ENCODE peak calls at places on chromosomes 1 and 21, in four cellular contexts. X is stimulated activated effector memory CD8-positive, alpha-beta T cell treated with anti-CD3 and anti-CD28 coated beads, Interleukin-12 subunit alpha, Interleukin-12 subunit beta, amount 100 ng/mL, for 72 hours; Q is GM06990; B is CD8-positive, alpha-beta memory T cell. J is an unnamed sample.

GRCh38 chr1:90614872-90615271 is 102.2 kb downstream of the BARHL2 start:
- DNase-seq in X (no peak), Q (no peak), B (no peak), J (no peak)

GRCh38 chr21:28337319-28337718 is 655.4 kb downstream of the LTN1 start:
- DNase-seq in X (no peak), Q (no peak), B (no peak), J (peak)

GRCh38 chr1:18352640-18353245 is 128.0 kb upstream of the KLHDC7A start:
- DNase-seq in X (no peak), Q (no peak), B (no peak), J (no peak)

GRCh38 chr1:222909586-222909985 is 94.7 kb downstream of the DISP1 start:
- DNase-seq in X (no peak), Q (no peak), B (no peak), J (no peak)

GRCh38 chr1:53327183-53327941 is 508 bp downstream of the LRP8 start:
- DNase-seq in X (peak), Q (peak), B (peak), J (peak)

GRCh38 chr1:2136386-2136821 is 58.2 kb downstream of the FAAP20 start:
- DNase-seq in X (no peak), Q (no peak), B (no peak), J (no peak)

GRCh38 chr1:167627615-167627864 is 2.5 kb upstream of the RCSD1 start:
- DNase-seq in X (no peak), Q (no peak), B (no peak), J (no peak)

GRCh38 chr1:228284148-228284495 is 76.3 kb downstream of the OBSCN start:
- DNase-seq in X (no peak), Q (no peak), B (no peak), J (no peak)

GRCh38 chr1:177229781-177230180 is 59.0 kb downstream of the BRINP2 start:
- DNase-seq in X (no peak), Q (no peak), B (no peak), J (no peak)

GRCh38 chr1:235697517-235697916 is 47.9 kb upstream of the GNG4 start:
- DNase-seq in X (no peak), Q (no peak), B (no peak), J (no peak)

GRCh38 chr1:228695015-228695955 is 40.0 kb upstream of the RHOU start:
- DNase-seq in X (no peak), Q (no peak), B (peak), J (no peak)

GRCh38 chr21:44710756-44711326 is 531 bp downstream of the TSPEAR start:
- DNase-seq in X (no peak), Q (no peak), B (no peak), J (peak)

GRCh38 chr21:28938726-28939125 is 54.0 kb downstream of the LTN1 start:
- DNase-seq in X (no peak), Q (no peak), B (no peak), J (no peak)

GRCh38 chr1:201450721-201451291 is 18.2 kb downstream of the PHLDA3 start:
- DNase-seq in X (no peak), Q (peak), B (no peak), J (peak)

GRCh38 chr1:7491089-7491817 is 279.8 kb upstream of the VAMP3 start:
- DNase-seq in X (no peak), Q (no peak), B (no peak), J (peak)

GRCh38 chr1:10943991-10944730 is 68.3 kb upstream of the TARDBP start:
- DNase-seq in X (no peak), Q (no peak), B (no peak), J (peak)

GRCh38 chr1:17405898-17406759 is 33.3 kb downstream of the RCC2 start:
- DNase-seq in X (peak), Q (no peak), B (peak), J (peak)

GRCh38 chr1:22914633-22915217 is 57.9 kb downstream of the LACTBL1 start:
- DNase-seq in X (no peak), Q (no peak), B (no peak), J (no peak)

GRCh38 chr1:114728553-114728952 is 12.0 kb upstream of the NRAS start:
- DNase-seq in X (no peak), Q (no peak), B (no peak), J (no peak)

GRCh38 chr1:27624467-27625233 is 10.3 kb downstream of the FGR start:
- DNase-seq in X (no peak), Q (peak), B (no peak), J (peak)

GRCh38 chr1:24420547-24420946 is 4.9 kb downstream of the NIPAL3 start:
- DNase-seq in X (no peak), Q (no peak), B (no peak), J (no peak)

GRCh38 chr1:40530735-40531380 is 579 bp upstream of the ZNF684 start:
- DNase-seq in X (no peak), Q (peak), B (no peak), J (peak)

GRCh38 chr1:246647113-246647512 is 77.1 kb upstream of the SCCPDH start:
- DNase-seq in X (no peak), Q (no peak), B (no peak), J (peak)

GRCh38 chr1:12005488-12006166 is 13.7 kb upstream of the MIIP start:
- DNase-seq in X (no peak), Q (peak), B (no peak), J (no peak)

GRCh38 chr1:40649592-40649930 is 15.9 kb downstream of the RIMS3 start:
- DNase-seq in X (no peak), Q (no peak), B (no peak), J (no peak)

J was measured in NCI-H146.